ENCODE peak calls at places on chromosomes 1 and 21, in four cellular contexts. F is GM12878, E is stomach, X is sigmoid colon. P is an unnamed sample.

GRCh38 chr1:7650801-7651200 is 120.3 kb upstream of the VAMP3 start:
- DNase-seq in F (no peak), E (peak; percentile 57), X (no peak), P (peak; percentile 82)

GRCh38 chr21:45528028-45528705 is 14.1 kb downstream of the SLC19A1 start:
- DNase-seq in X (peak; percentile 35), E (peak; percentile 40), F (no peak), P (peak; percentile 64)

GRCh38 chr1:81254560-81254959 is 546.2 kb upstream of the ADGRL2 start:
- DNase-seq in X (no peak), F (no peak), E (no peak), P (no peak)

GRCh38 chr1:235972316-235973090 is 92.4 kb downstream of the NID1 start:
- DNase-seq in X (peak; percentile 48), E (no peak), F (no peak), P (no peak)

GRCh38 chr1:222777977-222778376 is 36.9 kb upstream of the DISP1 start:
- DNase-seq in E (no peak), F (no peak), X (no peak), P (no peak)

GRCh38 chr1:116497660-116498059 is 73.2 kb downstream of the CD58 start:
- DNase-seq in F (no peak), X (no peak), E (no peak), P (no peak)

GRCh38 chr1:225845633-225846259 is 35.8 kb downstream of the EPHX1 start:
- DNase-seq in X (peak; percentile 93), E (peak; percentile 72), F (no peak), P (peak; percentile 74)

GRCh38 chr1:180643693-180644092 is 11.9 kb downstream of the XPR1 start:
- DNase-seq in E (no peak), F (no peak), X (no peak), P (peak; percentile 51)

GRCh38 chr1:25766721-25767436 is 33.1 kb upstream of the SELENON start:
- DNase-seq in X (no peak), E (peak; percentile 92), F (no peak), P (no peak)

GRCh38 chr1:154558610-154559495 is at the start of gene UBE2Q1:
- DNase-seq in E (peak; percentile 99), F (peak; percentile 97), X (peak; percentile 100), P (peak; percentile 99)
- TF ChIP-seq POLR2AphosphoS5 in E (peak; percentile 96), F (no peak), X (peak; percentile 75), P (peak; percentile 93)

GRCh38 chr1:76622774-76623173 is 244.5 kb upstream of the ST6GALNAC5 start:
- DNase-seq in E (no peak), F (no peak), X (no peak), P (no peak)

GRCh38 chr1:76627498-76627897 is 239.8 kb upstream of the ST6GALNAC5 start:
- DNase-seq in X (no peak), E (no peak), F (no peak), P (no peak)

GRCh38 chr1:76620371-76620770 is 246.9 kb upstream of the ST6GALNAC5 start:
- DNase-seq in F (no peak), X (no peak), E (no peak), P (no peak)

DNA sequence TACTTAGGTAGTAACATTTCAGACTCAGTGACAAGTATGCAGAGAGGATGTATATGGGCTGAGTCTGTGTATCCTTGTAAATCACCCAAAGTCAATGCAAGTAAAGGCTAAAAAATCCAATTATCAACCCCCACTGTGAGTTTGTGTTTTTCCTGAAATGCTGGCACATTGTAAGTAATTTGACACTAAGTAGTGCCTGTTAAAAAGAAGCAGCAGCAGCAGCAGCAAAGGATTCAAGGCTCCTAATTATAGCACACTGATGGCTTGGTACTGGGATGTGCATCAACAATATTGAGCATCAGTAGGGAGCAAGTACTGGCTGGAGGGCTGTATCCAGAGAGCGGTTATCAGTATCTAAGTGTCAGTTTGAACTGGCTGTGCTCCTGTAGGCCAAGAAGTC is 241.4 kb upstream of the ST6GALNAC5 start:
- DNase-seq in X (no peak), E (no peak), F (no peak), P (no peak)
- TF ChIP-seq CTCF in X (no peak), E (no peak), F (no peak), P (no peak)

DNA sequence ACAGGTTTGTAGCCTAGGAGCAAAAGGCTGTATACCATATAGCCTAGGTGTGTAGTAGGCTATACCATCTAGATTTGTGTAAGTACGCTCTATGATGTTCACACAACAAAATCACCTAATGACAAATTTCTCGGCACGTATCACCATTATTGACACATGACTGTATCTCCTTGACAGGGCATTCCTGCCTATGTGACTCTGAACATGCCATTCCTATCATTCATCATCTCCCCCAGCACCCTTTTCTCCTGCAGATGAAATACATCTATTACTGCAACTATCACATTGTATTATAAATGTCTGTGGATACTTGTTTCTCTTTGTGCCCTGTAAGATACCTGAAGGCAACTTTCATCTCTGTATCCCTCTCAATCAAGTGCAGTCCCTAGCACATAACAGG is 29.9 kb downstream of the TP53BP2 start:
- DNase-seq in F (no peak), E (no peak), X (no peak), P (no peak)
- TF ChIP-seq EP300 in F (no peak), E (no peak), X (no peak), P (no peak)

GRCh38 chr1:1879942-1880341 is 10.9 kb downstream of the GNB1 start:
- DNase-seq in F (no peak), X (no peak), E (no peak), P (no peak)
- TF ChIP-seq POLR2AphosphoS5 in F (peak; percentile 49), X (no peak), E (no peak), P (no peak)

DNA sequence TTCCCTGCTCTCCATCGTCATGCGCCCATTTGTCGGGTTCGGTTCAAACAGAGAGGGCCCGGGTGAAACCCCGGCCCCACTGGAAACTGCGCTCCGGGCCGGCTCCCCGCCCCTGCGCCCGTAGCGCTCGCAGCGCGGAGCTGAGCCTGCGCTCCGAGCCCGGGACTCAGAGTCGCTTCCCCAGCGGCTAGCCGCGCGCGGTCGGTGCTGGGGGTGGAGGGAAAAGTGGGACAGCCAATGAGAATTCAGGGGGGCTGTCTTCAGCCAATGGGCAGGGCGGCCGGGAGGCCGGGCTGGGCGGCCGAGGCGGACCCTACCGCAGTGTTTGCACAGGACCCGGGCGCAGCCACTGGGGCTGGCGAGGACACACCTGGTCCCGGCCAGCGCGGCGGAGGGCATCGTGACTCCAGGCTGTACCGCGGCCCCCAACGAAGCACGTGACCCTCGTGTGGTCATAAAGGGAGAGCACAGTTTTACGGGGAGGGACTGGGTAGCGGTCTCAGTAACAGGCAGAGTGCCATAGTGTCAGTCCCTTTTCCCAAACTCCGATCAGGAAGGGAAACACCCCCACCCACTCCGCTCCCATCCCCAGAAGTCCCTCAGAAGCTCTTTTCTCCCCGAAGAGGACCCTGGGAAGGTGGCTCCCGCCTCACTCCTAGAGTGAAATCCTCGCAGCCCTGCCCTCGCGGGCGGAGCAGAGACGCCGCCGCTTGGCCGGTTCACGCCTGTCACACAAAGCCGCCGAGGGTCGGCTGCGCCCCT is at the start of gene INKA2:
- DNase-seq in X (peak; percentile 96), E (peak; percentile 91), F (peak; percentile 47), P (peak; percentile 97)
- TF ChIP-seq CTCF in X (no peak), E (no peak), F (no peak), P (no peak)

GRCh38 chr1:203557958-203558760 is 64.2 kb downstream of the OPTC start:
- DNase-seq in F (no peak), X (peak; percentile 91), E (peak; percentile 48), P (no peak)
- TF ChIP-seq EP300 in F (no peak), X (peak; percentile 88), E (peak; percentile 78), P (no peak)

GRCh38 chr1:97646071-97646470 is 274.8 kb downstream of the DPYD start:
- DNase-seq in E (no peak), F (no peak), X (no peak), P (no peak)

GRCh38 chr1:97651201-97651600 is 269.6 kb downstream of the DPYD start:
- DNase-seq in E (no peak), X (no peak), F (no peak), P (no peak)

DNA sequence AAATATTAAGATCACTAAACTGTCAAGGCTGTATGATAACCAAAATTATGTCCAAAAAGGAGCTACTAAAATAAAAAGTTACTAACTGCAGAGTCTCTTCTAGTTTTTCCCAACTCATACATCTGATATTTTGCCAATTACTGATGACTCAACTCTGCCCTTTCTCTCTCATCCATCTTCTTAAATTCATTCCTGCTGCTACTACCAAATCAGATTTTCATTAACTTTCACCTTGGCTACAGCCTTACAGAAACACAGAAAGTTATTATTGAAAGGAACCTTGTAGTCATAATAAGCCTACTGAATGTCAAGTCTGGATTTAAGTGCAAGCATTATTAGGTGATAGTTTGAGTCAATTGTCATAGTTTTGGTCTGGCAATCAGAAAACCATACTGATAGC is 273.1 kb downstream of the DPYD start:
- DNase-seq in E (no peak), F (no peak), X (no peak), P (no peak)
- TF ChIP-seq POLR2AphosphoS5 in E (no peak), F (no peak), X (no peak), P (no peak)

GRCh38 chr1:154624756-154625643 is 17.0 kb upstream of the ADAR start:
- DNase-seq in X (no peak), F (no peak), E (no peak), P (no peak)

GRCh38 chr1:154626456-154627246 is 18.7 kb upstream of the ADAR start:
- DNase-seq in E (no peak), F (no peak), X (no peak), P (no peak)

GRCh38 chr1:154629160-154630073 is 21.4 kb upstream of the ADAR start:
- DNase-seq in X (no peak), F (no peak), E (no peak), P (no peak)

GRCh38 chr1:154628122-154628405 is 20.1 kb upstream of the ADAR start:
- DNase-seq in F (no peak), X (no peak), E (no peak), P (no peak)

GRCh38 chr1:154627247-154628121 is 19.5 kb upstream of the ADAR start:
- DNase-seq in E (peak; percentile 92), F (no peak), X (peak; percentile 93), P (peak; percentile 87)
- TF ChIP-seq CTCF in E (peak; percentile 15), F (no peak), X (no peak), P (no peak)

GRCh38 chr1:148334339-148335130 is 148.6 kb downstream of the PPIAL4G start:
- DNase-seq in F (peak; percentile 90), X (peak; percentile 93), E (peak; percentile 80), P (peak; percentile 94)
- TF ChIP-seq EP300 in F (no peak), X (no peak), E (no peak), P (peak; percentile 43)

P was measured in upper lobe of left lung.